ENCODE peak calls at places on chromosomes 5 and 9, in six cellular contexts. One of them, this sample, is unnamed.

GRCh38 chr9:117073539-117074336 is 341.1 kb downstream of the ASTN2 start:
- DNase-seq in HCT116: no peak
- DNase-seq in MM.1S: peak; percentile 59
- DNase-seq in keratinocyte: no peak
- DNase-seq in HepG2: peak; percentile 4
- DNase-seq in PC-3: peak; percentile 23
- DNase-seq in this sample: peak; percentile 1

GRCh38 chr9:125521462-125522327 is 185.3 kb downstream of the MAPKAP1 start:
- DNase-seq in HCT116: peak; percentile 76
- DNase-seq in MM.1S: peak; percentile 75
- DNase-seq in keratinocyte: peak; percentile 48
- DNase-seq in HepG2: peak; percentile 35
- DNase-seq in PC-3: peak; percentile 89
- DNase-seq in this sample: peak; percentile 44

GRCh38 chr5:75016896-75017295 is 35.5 kb downstream of the GCNT4 start:
- DNase-seq in HCT116: no peak
- DNase-seq in MM.1S: no peak
- DNase-seq in keratinocyte: no peak
- DNase-seq in HepG2: no peak
- DNase-seq in PC-3: no peak
- DNase-seq in this sample: no peak

GRCh38 chr9:132235894-132236661 is 74.2 kb downstream of the NTNG2 start:
- DNase-seq in HCT116: peak; percentile 52
- DNase-seq in MM.1S: peak; percentile 70
- DNase-seq in keratinocyte: no peak
- DNase-seq in HepG2: peak; percentile 46
- DNase-seq in PC-3: peak; percentile 84
- DNase-seq in this sample: peak; percentile 78

GRCh38 chr9:21741151-21741550 is 61.3 kb upstream of the MTAP start:
- DNase-seq in HCT116: no peak
- DNase-seq in MM.1S: no peak
- DNase-seq in keratinocyte: no peak
- DNase-seq in HepG2: no peak
- DNase-seq in PC-3: no peak
- DNase-seq in this sample: no peak

GRCh38 chr9:73643379-73644013 is 491.8 kb downstream of the ANXA1 start:
- DNase-seq in HCT116: no peak
- DNase-seq in MM.1S: no peak
- DNase-seq in keratinocyte: peak; percentile 7
- DNase-seq in HepG2: no peak
- DNase-seq in PC-3: peak; percentile 54
- DNase-seq in this sample: no peak

GRCh38 chr9:124835026-124835501 is 18.2 kb upstream of the WDR38 start:
- DNase-seq in HCT116: no peak
- DNase-seq in MM.1S: no peak
- DNase-seq in keratinocyte: no peak
- DNase-seq in HepG2: peak; percentile 36
- DNase-seq in PC-3: peak; percentile 81
- DNase-seq in this sample: no peak

GRCh38 chr5:17400724-17401508 is 97.1 kb upstream of the TAF11L2 start:
- DNase-seq in HCT116: no peak
- DNase-seq in MM.1S: no peak
- DNase-seq in keratinocyte: no peak
- DNase-seq in HepG2: no peak
- DNase-seq in PC-3: no peak
- DNase-seq in this sample: no peak

GRCh38 chr5:82513739-82514138 is 235.6 kb upstream of the RPS23 start:
- DNase-seq in HCT116: no peak
- DNase-seq in MM.1S: no peak
- DNase-seq in keratinocyte: no peak
- DNase-seq in HepG2: no peak
- DNase-seq in PC-3: no peak
- DNase-seq in this sample: no peak

GRCh38 chr9:18626046-18626698 is 152.2 kb downstream of the ADAMTSL1 start:
- DNase-seq in HCT116: no peak
- DNase-seq in MM.1S: no peak
- DNase-seq in keratinocyte: no peak
- DNase-seq in HepG2: no peak
- DNase-seq in PC-3: peak; percentile 34
- DNase-seq in this sample: no peak

GRCh38 chr5:36152324-36153298 is 700 bp downstream of the SKP2 start:
- DNase-seq in HCT116: no peak
- DNase-seq in MM.1S: peak; percentile 21
- DNase-seq in keratinocyte: no peak
- DNase-seq in HepG2: no peak
- DNase-seq in PC-3: peak; percentile 12
- DNase-seq in this sample: peak; percentile 20

GRCh38 chr9:84330246-84330645 is 10.3 kb downstream of the SLC28A3 start:
- DNase-seq in HCT116: no peak
- DNase-seq in MM.1S: no peak
- DNase-seq in keratinocyte: no peak
- DNase-seq in HepG2: no peak
- DNase-seq in PC-3: no peak
- DNase-seq in this sample: no peak

GRCh38 chr5:56026863-56027300 is 32.1 kb upstream of the IL6ST start:
- DNase-seq in HCT116: no peak
- DNase-seq in MM.1S: no peak
- DNase-seq in keratinocyte: peak; percentile 60
- DNase-seq in HepG2: no peak
- DNase-seq in PC-3: peak; percentile 76
- DNase-seq in this sample: no peak

GRCh38 chr5:53819482-53819881 is 259.0 kb downstream of the NDUFS4 start:
- DNase-seq in HCT116: no peak
- DNase-seq in MM.1S: no peak
- DNase-seq in keratinocyte: no peak
- DNase-seq in HepG2: no peak
- DNase-seq in PC-3: no peak
- DNase-seq in this sample: no peak

GRCh38 chr5:164097747-164098146 is 592.3 kb downstream of the MAT2B start:
- DNase-seq in HCT116: no peak
- DNase-seq in MM.1S: no peak
- DNase-seq in keratinocyte: no peak
- DNase-seq in HepG2: no peak
- DNase-seq in PC-3: peak; percentile 67
- DNase-seq in this sample: no peak

GRCh38 chr5:127517110-127517479 is 345 bp upstream of the PRRC1 start:
- DNase-seq in HCT116: no peak
- DNase-seq in MM.1S: no peak
- DNase-seq in keratinocyte: no peak
- DNase-seq in HepG2: peak; percentile 57
- DNase-seq in PC-3: no peak
- DNase-seq in this sample: no peak

GRCh38 chr9:18847576-18848275 is 185.3 kb downstream of the SAXO1 start:
- DNase-seq in HCT116: no peak
- DNase-seq in MM.1S: no peak
- DNase-seq in keratinocyte: no peak
- DNase-seq in HepG2: no peak
- DNase-seq in PC-3: no peak
- DNase-seq in this sample: no peak

GRCh38 chr5:54404568-54404967 is 50.9 kb upstream of the HSPB3 start:
- DNase-seq in HCT116: no peak
- DNase-seq in MM.1S: no peak
- DNase-seq in keratinocyte: peak; percentile 59
- DNase-seq in HepG2: no peak
- DNase-seq in PC-3: no peak
- DNase-seq in this sample: no peak

GRCh38 chr9:98215266-98215665 is 22.8 kb upstream of the CORO2A start:
- DNase-seq in HCT116: no peak
- DNase-seq in MM.1S: no peak
- DNase-seq in keratinocyte: no peak
- DNase-seq in HepG2: no peak
- DNase-seq in PC-3: no peak
- DNase-seq in this sample: no peak

GRCh38 chr9:32069169-32069813 is 315.2 kb upstream of the ACO1 start:
- DNase-seq in HCT116: no peak
- DNase-seq in MM.1S: peak; percentile 40
- DNase-seq in keratinocyte: no peak
- DNase-seq in HepG2: peak; percentile 2
- DNase-seq in PC-3: peak; percentile 17
- DNase-seq in this sample: peak; percentile 15

GRCh38 chr5:159242153-159242552 is 20.9 kb upstream of the UBLCP1 start:
- DNase-seq in HCT116: no peak
- DNase-seq in MM.1S: no peak
- DNase-seq in keratinocyte: no peak
- DNase-seq in HepG2: no peak
- DNase-seq in PC-3: peak; percentile 48
- DNase-seq in this sample: no peak

GRCh38 chr9:84031534-84031933 is 50.9 kb downstream of the RMI1 start:
- DNase-seq in HCT116: no peak
- DNase-seq in MM.1S: no peak
- DNase-seq in keratinocyte: no peak
- DNase-seq in HepG2: no peak
- DNase-seq in PC-3: no peak
- DNase-seq in this sample: no peak

GRCh38 chr5:113202904-113203716 is 226.5 kb downstream of the DCP2 start:
- DNase-seq in HCT116: peak; percentile 66
- DNase-seq in MM.1S: no peak
- DNase-seq in keratinocyte: peak; percentile 42
- DNase-seq in HepG2: peak; percentile 81
- DNase-seq in PC-3: no peak
- DNase-seq in this sample: no peak

GRCh38 chr5:1288439-1289335 is 6.2 kb downstream of the TERT start:
- DNase-seq in HCT116: no peak
- DNase-seq in MM.1S: no peak
- DNase-seq in keratinocyte: no peak
- DNase-seq in HepG2: no peak
- DNase-seq in PC-3: no peak
- DNase-seq in this sample: no peak

GRCh38 chr9:847505-847904 is 6.0 kb downstream of the DMRT1 start:
- DNase-seq in HCT116: no peak
- DNase-seq in MM.1S: no peak
- DNase-seq in keratinocyte: no peak
- DNase-seq in HepG2: no peak
- DNase-seq in PC-3: no peak
- DNase-seq in this sample: no peak

GRCh38 chr9:849431-849830 is 7.9 kb downstream of the DMRT1 start:
- DNase-seq in HCT116: no peak
- DNase-seq in MM.1S: no peak
- DNase-seq in keratinocyte: no peak
- DNase-seq in HepG2: no peak
- DNase-seq in PC-3: no peak
- DNase-seq in this sample: no peak

GRCh38 chr9:846852-847251 is 5.4 kb downstream of the DMRT1 start:
- DNase-seq in HCT116: peak; percentile 18
- DNase-seq in MM.1S: no peak
- DNase-seq in keratinocyte: no peak
- DNase-seq in HepG2: no peak
- DNase-seq in PC-3: peak; percentile 57
- DNase-seq in this sample: no peak

DNA sequence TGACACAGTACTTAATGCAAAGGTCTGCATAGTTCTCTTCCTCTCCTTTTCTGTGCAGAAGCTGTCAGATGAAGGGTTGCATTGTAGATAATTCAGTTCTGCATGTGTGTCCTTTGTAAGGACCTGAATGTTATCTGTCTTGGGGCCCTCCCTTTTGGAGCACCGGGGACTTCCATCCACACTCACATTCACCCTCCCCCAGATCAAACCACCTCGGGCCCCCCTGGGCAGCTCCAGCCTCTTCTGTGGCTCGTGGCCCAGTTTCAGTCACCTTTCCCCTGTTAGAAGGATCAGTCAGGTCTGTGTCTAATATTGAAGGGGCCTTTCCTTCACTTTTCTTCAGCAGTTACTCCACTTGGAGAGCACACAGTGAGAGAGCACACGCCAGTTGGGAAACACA is 11.0 kb downstream of the DMRT1 start:
- DNase-seq in HCT116: no peak
- DNase-seq in MM.1S: no peak
- DNase-seq in keratinocyte: no peak
- DNase-seq in HepG2: no peak
- DNase-seq in PC-3: no peak
- DNase-seq in this sample: no peak
- H3K4me2 ChIP-seq in HCT116: no peak overlapping the region
- H3K4me2 ChIP-seq in MM.1S: no peak overlapping the region
- H3K4me2 ChIP-seq in keratinocyte: no peak overlapping the region
- H3K4me2 ChIP-seq in HepG2: no peak overlapping the region
- H3K4me2 ChIP-seq in PC-3: no peak overlapping the region
- H3K4me2 ChIP-seq in this sample: no peak overlapping the region

DNA sequence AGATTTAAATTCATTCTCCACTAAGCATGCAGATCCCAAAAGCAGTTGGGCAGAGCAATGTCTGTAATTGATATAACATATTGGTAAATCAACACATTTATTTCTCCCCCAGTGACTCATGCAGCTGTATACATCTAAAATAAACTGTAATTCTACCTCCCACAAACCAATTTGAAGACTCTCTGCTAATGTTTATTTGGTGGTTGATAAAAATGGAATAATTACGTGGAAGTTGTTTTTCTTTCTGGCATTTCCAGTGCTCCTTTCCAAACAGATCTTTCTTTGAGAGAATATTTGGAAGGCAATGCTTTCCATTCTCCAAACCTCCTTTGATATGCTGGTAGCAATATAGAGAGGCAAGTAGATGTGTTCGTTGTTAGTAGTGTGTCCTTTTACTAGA is 194.7 kb downstream of the CHSY3 start:
- DNase-seq in HCT116: no peak
- DNase-seq in MM.1S: no peak
- DNase-seq in keratinocyte: no peak
- DNase-seq in HepG2: no peak
- DNase-seq in PC-3: no peak
- DNase-seq in this sample: no peak
- H3K4me1 ChIP-seq in HCT116: no peaks in the 10 kb centered on the region
- H3K4me1 ChIP-seq in MM.1S: peaks cover 15% of the 10 kb centered on the region
- H3K4me1 ChIP-seq in keratinocyte: no peaks in the 10 kb centered on the region
- H3K4me1 ChIP-seq in HepG2: no peaks in the 10 kb centered on the region
- H3K4me1 ChIP-seq in PC-3: no peaks in the 10 kb centered on the region
- H3K4me1 ChIP-seq in this sample: no peaks in the 10 kb centered on the region

GRCh38 chr5:179794575-179794974 is 789 bp downstream of the LTC4S start:
- DNase-seq in HCT116: no peak
- DNase-seq in MM.1S: no peak
- DNase-seq in keratinocyte: no peak
- DNase-seq in HepG2: no peak
- DNase-seq in PC-3: no peak
- DNase-seq in this sample: no peak
- H3K4me2 ChIP-seq in HCT116: peak overlapping the region; percentile 99
- H3K4me2 ChIP-seq in MM.1S: peak overlapping the region; percentile 96
- H3K4me2 ChIP-seq in keratinocyte: peak overlapping the region; percentile 75
- H3K4me2 ChIP-seq in HepG2: peak overlapping the region; percentile 86
- H3K4me2 ChIP-seq in PC-3: peak overlapping the region; percentile 75
- H3K4me2 ChIP-seq in this sample: peak overlapping the region; percentile 77

GRCh38 chr5:151019331-151019730 is 1.1 kb upstream of the GPX3 start:
- DNase-seq in HCT116: no peak
- DNase-seq in MM.1S: no peak
- DNase-seq in keratinocyte: no peak
- DNase-seq in HepG2: no peak
- DNase-seq in PC-3: no peak
- DNase-seq in this sample: no peak

GRCh38 chr5:151022511-151023018 is 2.2 kb downstream of the GPX3 start:
- DNase-seq in HCT116: no peak
- DNase-seq in MM.1S: no peak
- DNase-seq in keratinocyte: peak; percentile 66
- DNase-seq in HepG2: no peak
- DNase-seq in PC-3: peak; percentile 51
- DNase-seq in this sample: no peak

GRCh38 chr5:151018846-151019245 is 1.5 kb upstream of the GPX3 start:
- DNase-seq in HCT116: no peak
- DNase-seq in MM.1S: no peak
- DNase-seq in keratinocyte: no peak
- DNase-seq in HepG2: no peak
- DNase-seq in PC-3: no peak
- DNase-seq in this sample: no peak

GRCh38 chr5:151021771-151022170 is 1.4 kb downstream of the GPX3 start:
- DNase-seq in HCT116: no peak
- DNase-seq in MM.1S: no peak
- DNase-seq in keratinocyte: no peak
- DNase-seq in HepG2: no peak
- DNase-seq in PC-3: no peak
- DNase-seq in this sample: no peak

GRCh38 chr5:151020304-151021031 is at the start of gene GPX3:
- DNase-seq in HCT116: no peak
- DNase-seq in MM.1S: no peak
- DNase-seq in keratinocyte: no peak
- DNase-seq in HepG2: peak; percentile 92
- DNase-seq in PC-3: no peak
- DNase-seq in this sample: no peak
- H3K4me1 ChIP-seq in HCT116: no peaks in the 10 kb centered on the region
- H3K4me1 ChIP-seq in MM.1S: no peaks in the 10 kb centered on the region
- H3K4me1 ChIP-seq in keratinocyte: peaks cover 39% of the 10 kb centered on the region
- H3K4me1 ChIP-seq in HepG2: peaks cover 90% of the 10 kb centered on the region
- H3K4me1 ChIP-seq in PC-3: peaks cover 31% of the 10 kb centered on the region
- H3K4me1 ChIP-seq in this sample: no peaks in the 10 kb centered on the region

This sample was measured in OCI-LY7.